ENCODE peak calls at places on chromosomes 13 and 19, in seven cellular contexts. A is body of pancreas, M is sigmoid colon, O is neural crest cell, R is left ventricle myocardium inferior, B is GM23338, Z is uterus. W is an unnamed sample.

GRCh38 chr19:1969176-1970002 is 28.4 kb downstream of the CSNK1G2 start:
- DNase-seq in A (no peak), M (no peak), O (no peak), R (no peak), B (no peak), Z (no peak), W (no peak)

GRCh38 chr19:8204961-8205360 is 4.2 kb upstream of the CERS4 start:
- DNase-seq in A (peak), M (no peak), O (no peak), R (no peak), B (peak), Z (no peak), W (no peak)

GRCh38 chr13:86002921-86003488 is 203.8 kb upstream of the SLITRK6 start:
- DNase-seq in A (no peak), M (no peak), O (peak), R (no peak), B (no peak), Z (no peak), W (no peak)

GRCh38 chr13:28753208-28753892 is 34.6 kb upstream of the SLC46A3 start:
- DNase-seq in A (peak), M (peak), O (no peak), R (peak), B (peak), Z (no peak), W (peak)

GRCh38 chr19:31330237-31330636 is 19.0 kb downstream of the TSHZ3 start:
- DNase-seq in A (no peak), M (peak), O (no peak), R (no peak), B (no peak), Z (no peak), W (no peak)

GRCh38 chr13:71865858-71866172 is 1.2 kb downstream of the DACH1 start:
- DNase-seq in A (no peak), M (peak), O (no peak), R (peak), B (peak), Z (peak), W (no peak)

GRCh38 chr13:99656092-99656745 is 154.9 kb downstream of the TM9SF2 start:
- DNase-seq in A (peak), M (peak), O (peak), R (peak), B (peak), Z (peak), W (peak)

GRCh38 chr13:58302349-58302748 is 670.8 kb downstream of the PCDH17 start:
- DNase-seq in A (peak), M (no peak), O (no peak), R (no peak), B (no peak), Z (no peak), W (no peak)

GRCh38 chr13:25632166-25632888 is 260.6 kb downstream of the ATP8A2 start:
- DNase-seq in A (no peak), M (no peak), O (no peak), R (no peak), B (peak), Z (no peak), W (peak)

GRCh38 chr13:93080166-93080565 is 146.4 kb upstream of the GPC6 start:
- DNase-seq in A (no peak), M (no peak), O (no peak), R (no peak), B (no peak), Z (no peak), W (no peak)

GRCh38 chr13:44259045-44260042 is 114.3 kb upstream of the SERP2 start:
- DNase-seq in A (no peak), M (no peak), O (no peak), R (no peak), B (no peak), Z (no peak), W (peak)

GRCh38 chr13:112686987-112687386 is 2.9 kb upstream of the ATP11A start:
- DNase-seq in A (no peak), M (no peak), O (no peak), R (no peak), B (no peak), Z (no peak), W (no peak)

GRCh38 chr13:92984151-92984550 is 242.5 kb upstream of the GPC6 start:
- DNase-seq in A (no peak), M (no peak), O (no peak), R (no peak), B (no peak), Z (no peak), W (no peak)

GRCh38 chr19:16051254-16052025 is 24.9 kb upstream of the TPM4 start:
- DNase-seq in A (no peak), M (no peak), O (no peak), R (no peak), B (no peak), Z (no peak), W (peak)

GRCh38 chr19:56595548-56595899 is 422 bp downstream of the ZNF71 start:
- DNase-seq in A (no peak), M (no peak), O (no peak), R (no peak), B (no peak), Z (no peak), W (no peak)

GRCh38 chr19:4032436-4032835 is 24.9 kb downstream of the PIAS4 start:
- DNase-seq in A (no peak), M (no peak), O (no peak), R (no peak), B (no peak), Z (no peak), W (no peak)

GRCh38 chr19:41223431-41224234 is 4.6 kb downstream of the AXL start:
- DNase-seq in A (no peak), M (peak), O (no peak), R (no peak), B (peak), Z (no peak), W (peak)

GRCh38 chr13:28856284-28856683 is 36.1 kb downstream of the MTUS2 start:
- DNase-seq in A (no peak), M (no peak), O (no peak), R (no peak), B (no peak), Z (no peak), W (no peak)

GRCh38 chr13:70203661-70204229 is 95.5 kb upstream of the KLHL1 start:
- DNase-seq in A (no peak), M (no peak), O (no peak), R (no peak), B (peak), Z (no peak), W (peak)

GRCh38 chr19:2546128-2547032 is 70.5 kb downstream of the GADD45B start:
- DNase-seq in A (peak), M (peak), O (peak), R (peak), B (peak), Z (peak), W (no peak)

DNA sequence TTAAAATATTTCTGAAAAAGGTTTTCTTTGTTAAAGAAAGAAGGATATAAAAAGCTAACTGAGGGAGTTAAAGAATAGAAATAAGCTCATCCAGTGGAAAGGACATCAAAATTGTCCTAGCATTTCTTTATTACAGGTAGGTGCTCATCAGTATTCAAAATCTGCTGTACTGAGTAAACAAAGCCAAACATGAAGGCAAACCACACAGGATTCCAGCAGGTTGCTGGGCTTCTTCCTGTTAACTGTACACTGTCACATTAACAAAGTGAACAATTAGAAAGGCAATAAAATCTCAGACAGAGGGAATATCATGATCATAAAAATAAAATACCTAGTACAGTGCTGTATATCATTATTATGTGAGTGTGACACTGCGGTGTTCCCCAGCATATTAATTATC is 1541.0 kb downstream of the SLITRK5 start:
- DNase-seq in A (no peak), M (no peak), O (no peak), R (no peak), B (no peak), Z (no peak), W (no peak)
- TF ChIP-seq CTCF in A (no peak), M (no peak), O (no peak), R (no peak), B (no peak), Z (no peak), W (no peak)

GRCh38 chr19:35155981-35156672 is 1.6 kb downstream of the FXYD5 start:
- DNase-seq in A (no peak), M (no peak), O (no peak), R (no peak), B (no peak), Z (no peak), W (no peak)

GRCh38 chr19:35156673-35157014 is 2.1 kb downstream of the FXYD5 start:
- DNase-seq in A (no peak), M (no peak), O (no peak), R (no peak), B (no peak), Z (no peak), W (no peak)

GRCh38 chr19:35153701-35154534 is 617 bp upstream of the FXYD5 start:
- DNase-seq in A (no peak), M (peak), O (peak), R (no peak), B (peak), Z (no peak), W (peak)

GRCh38 chr19:35155441-35155840 is 906 bp downstream of the FXYD5 start:
- DNase-seq in A (no peak), M (no peak), O (no peak), R (no peak), B (no peak), Z (no peak), W (no peak)

DNA sequence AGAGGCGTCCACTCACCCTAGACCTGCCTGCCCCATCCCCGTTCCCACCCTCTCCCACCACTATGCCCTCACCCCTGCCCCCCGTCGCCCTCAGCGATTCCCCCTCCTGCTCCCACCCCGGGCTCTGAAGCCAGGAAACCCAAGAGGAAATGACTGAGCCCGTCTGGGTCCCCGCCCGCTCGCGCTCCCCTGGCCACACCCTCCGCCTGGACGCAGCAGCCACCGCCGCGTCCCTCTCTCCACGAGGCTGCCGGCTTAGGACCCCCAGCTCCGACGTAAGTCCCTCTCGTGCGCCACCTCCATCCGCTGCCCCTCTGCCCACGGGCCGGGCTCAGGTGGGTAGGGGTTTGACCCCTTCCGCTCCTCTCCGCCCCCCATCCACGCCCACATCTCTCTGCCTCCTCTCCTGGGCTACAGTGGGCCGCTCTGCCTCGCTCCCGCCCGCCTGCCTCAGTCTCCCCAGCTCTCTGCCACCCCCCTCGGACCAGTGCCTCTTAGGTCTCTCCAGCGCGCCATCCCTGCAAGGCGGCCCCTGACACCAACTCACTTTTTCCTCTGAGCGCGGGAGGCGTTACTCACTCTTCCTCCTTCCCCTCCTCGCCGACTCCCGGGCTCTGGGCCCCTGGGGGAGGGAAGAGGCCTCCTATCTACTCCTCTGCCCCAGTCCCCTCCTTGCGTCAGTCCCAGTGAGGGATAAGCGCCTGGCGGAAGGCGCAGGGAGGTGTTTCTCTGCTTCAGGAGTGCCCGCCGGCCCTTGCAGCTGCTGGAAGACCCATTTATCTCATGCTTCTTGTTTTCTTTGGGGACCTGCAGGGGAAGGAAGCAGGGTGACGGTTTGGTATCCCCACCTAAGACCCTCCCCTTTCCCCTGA is at the start of gene FXYD5:
- DNase-seq in A (peak), M (peak), O (no peak), R (peak), B (peak), Z (peak), W (peak)
- TF ChIP-seq CTCF in A (no peak), M (no peak), O (peak), R (peak), B (no peak), Z (no peak), W (no peak)

DNA sequence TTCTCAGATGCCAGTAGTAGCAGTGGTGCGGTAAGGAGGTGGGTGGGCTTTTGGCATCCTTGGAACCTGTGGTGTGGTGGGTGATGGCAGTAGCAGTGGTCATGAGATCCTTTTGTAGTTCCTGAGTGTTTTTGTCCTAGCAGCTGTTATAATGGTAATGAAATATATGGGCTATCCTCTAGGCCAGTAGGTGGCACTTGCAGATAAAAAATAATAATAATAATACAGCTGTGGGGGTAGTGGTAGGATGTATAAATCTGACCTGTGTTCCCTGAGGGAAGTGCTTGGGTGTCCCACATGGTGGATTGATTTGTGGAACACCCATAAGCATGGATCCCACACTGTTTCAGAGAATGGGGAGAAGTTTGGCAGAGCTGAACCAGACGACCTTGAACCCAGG is 334.0 kb downstream of the SLITRK5 start:
- DNase-seq in A (no peak), M (no peak), O (no peak), R (no peak), B (no peak), Z (no peak), W (peak)
- TF ChIP-seq CTCF in A (no peak), M (no peak), O (no peak), R (no peak), B (no peak), Z (no peak), W (peak)

DNA sequence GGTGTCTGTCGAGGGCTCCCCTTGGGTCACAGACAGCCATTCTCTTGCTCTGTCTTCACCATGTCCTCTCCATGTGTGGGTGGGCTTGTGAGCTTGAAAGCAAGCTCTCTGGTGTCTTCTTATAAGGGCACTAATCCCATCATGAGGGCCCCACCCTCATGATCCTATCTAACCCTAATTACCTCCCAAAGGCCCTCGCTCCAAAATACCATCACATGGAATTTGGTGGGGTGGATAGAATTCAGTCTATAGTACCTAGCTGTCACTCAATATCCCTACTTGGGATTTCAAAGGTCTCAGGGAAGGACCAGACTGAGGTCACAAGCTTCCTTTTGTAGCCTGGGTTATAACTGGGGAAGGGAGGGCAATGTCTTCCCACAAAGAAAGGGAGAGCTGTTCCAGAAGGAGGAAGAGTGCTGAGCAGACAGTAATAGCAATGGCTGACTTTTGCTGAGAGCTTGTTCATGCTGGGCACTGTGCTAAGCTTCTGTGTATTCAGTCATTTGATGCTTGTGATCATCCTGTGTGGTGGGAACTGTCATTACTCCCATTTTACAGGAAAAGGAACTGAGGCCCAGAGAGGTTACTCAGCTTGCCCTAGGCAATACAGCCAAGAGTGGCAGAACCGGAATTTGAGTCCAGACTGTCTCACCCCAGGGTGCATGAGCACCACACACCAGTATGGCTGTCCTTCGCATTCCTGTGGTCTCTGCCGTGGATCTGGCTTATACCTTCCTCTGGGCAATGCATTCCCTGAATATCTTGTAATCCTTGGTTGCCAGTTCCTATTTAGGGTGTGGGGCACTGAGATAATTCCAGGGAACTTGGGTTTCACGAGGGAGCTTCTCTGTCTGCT is 8.2 kb downstream of the FXYD5 start:
- DNase-seq in A (no peak), M (peak), O (no peak), R (no peak), B (no peak), Z (no peak), W (peak)
- TF ChIP-seq CTCF in A (no peak), M (no peak), O (no peak), R (no peak), B (no peak), Z (no peak), W (no peak)

GRCh38 chr13:61463027-61463426 is 47.4 kb upstream of the PCDH20 start:
- DNase-seq in A (no peak), M (no peak), O (no peak), R (no peak), B (no peak), Z (no peak), W (no peak)

GRCh38 chr13:61470801-61471200 is 55.2 kb upstream of the PCDH20 start:
- DNase-seq in A (no peak), M (no peak), O (no peak), R (no peak), B (no peak), Z (no peak), W (no peak)

GRCh38 chr13:61466280-61466679 is 50.6 kb upstream of the PCDH20 start:
- DNase-seq in A (no peak), M (no peak), O (no peak), R (no peak), B (peak), Z (no peak), W (peak)
- TF ChIP-seq CTCF in A (no peak), M (no peak), O (peak), R (peak), B (peak), Z (no peak), W (no peak)

DNA sequence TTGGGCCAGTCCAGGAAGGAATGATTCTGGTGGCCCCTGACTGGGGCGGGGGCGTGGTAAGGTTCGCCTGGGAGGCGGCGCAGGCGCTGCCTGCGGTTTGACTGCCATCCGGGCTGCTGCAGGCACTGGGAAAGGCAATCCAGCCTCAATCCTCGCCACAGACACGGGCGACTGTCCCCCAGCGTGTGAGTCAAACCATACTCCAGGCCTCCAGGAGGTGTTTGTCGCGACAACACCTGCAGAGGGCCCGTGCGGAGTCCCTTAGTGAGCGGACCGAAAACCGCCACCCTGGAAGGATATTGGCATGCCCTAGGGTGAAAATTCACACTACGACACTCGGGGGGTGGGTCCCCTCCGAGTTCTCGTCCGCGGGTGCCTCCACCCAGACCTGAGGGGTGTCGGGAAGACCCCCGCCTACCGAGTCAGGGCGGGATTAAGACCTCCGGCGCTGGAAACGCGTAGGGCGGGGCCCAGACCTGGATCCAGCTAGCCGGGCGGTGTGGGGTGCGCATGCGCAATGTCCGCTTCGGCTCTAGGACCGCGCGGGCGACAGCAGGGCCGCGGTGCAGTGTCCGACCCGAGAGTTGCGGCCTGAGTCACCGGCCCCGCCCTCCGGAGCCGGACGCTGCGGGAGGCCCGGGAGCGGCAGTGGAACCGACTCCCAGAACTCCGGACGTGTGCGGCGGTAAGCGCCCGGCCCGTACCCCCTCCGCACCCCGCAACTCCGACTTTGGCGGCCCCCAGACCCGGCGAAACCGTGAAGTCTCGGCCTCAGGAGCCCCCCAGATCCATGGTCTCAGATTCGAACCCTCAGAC is at the start of gene CAPNS1:
- DNase-seq in A (peak), M (peak), O (peak), R (peak), B (peak), Z (peak), W (peak)
- TF ChIP-seq CTCF in A (peak), M (no peak), O (peak), R (peak), B (no peak), Z (peak), W (no peak)

GRCh38 chr19:47253970-47254369 is 2.4 kb upstream of the CCDC9 start:
- DNase-seq in A (no peak), M (no peak), O (no peak), R (no peak), B (no peak), Z (no peak), W (no peak)

GRCh38 chr19:47256688-47257410 is 524 bp downstream of the CCDC9 start:
- DNase-seq in A (peak), M (peak), O (peak), R (peak), B (peak), Z (peak), W (peak)

GRCh38 chr19:47257411-47258169 is 1.3 kb downstream of the CCDC9 start:
- DNase-seq in A (no peak), M (peak), O (no peak), R (no peak), B (peak), Z (peak), W (no peak)

GRCh38 chr19:47258434-47258833 is 2.1 kb downstream of the CCDC9 start:
- DNase-seq in A (no peak), M (no peak), O (no peak), R (no peak), B (no peak), Z (no peak), W (no peak)

GRCh38 chr19:47255947-47256687 is at the start of gene CCDC9:
- DNase-seq in A (peak), M (peak), O (peak), R (peak), B (peak), Z (peak), W (peak)
- TF ChIP-seq CTCF in A (peak), M (no peak), O (no peak), R (no peak), B (no peak), Z (no peak), W (no peak)